ENCODE peak calls at places on chromosomes 1 and 21, in six cellular contexts. E, N, X, B, A and V are unnamed samples.

GRCh38 chr1:222279591-222279990 is 268.3 kb downstream of the HHIPL2 start:
- DNase-seq in E (no peak), B (no peak), A (no peak), N (no peak), X (no peak), V (no peak)

GRCh38 chr1:13754003-13754402 is 54.0 kb downstream of the PRDM2 start:
- DNase-seq in E (no peak), X (no peak), A (no peak), N (no peak), B (no peak), V (no peak)

GRCh38 chr1:83011270-83011669 is 987.7 kb downstream of the TTLL7 start:
- DNase-seq in A (no peak), X (no peak), B (no peak), E (no peak), N (no peak), V (peak)

GRCh38 chr21:41630249-41630648 is 122.3 kb upstream of the TMPRSS2 start:
- DNase-seq in A (no peak), B (no peak), N (no peak), X (peak), E (peak), V (peak)

GRCh38 chr1:7752512-7753417 is 18.3 kb upstream of the VAMP3 start:
- DNase-seq in E (peak), X (peak), B (peak), N (peak), A (peak), V (peak)

GRCh38 chr1:20317471-20317870 is 26.8 kb downstream of the VWA5B1 start:
- DNase-seq in E (no peak), B (no peak), X (no peak), A (no peak), N (no peak), V (no peak)

GRCh38 chr1:11559211-11559970 is 80.4 kb downstream of the DISP3 start:
- DNase-seq in N (no peak), E (no peak), A (no peak), B (no peak), X (no peak), V (no peak)

GRCh38 chr1:80056179-80056578 is 1049.6 kb upstream of the ADGRL4 start:
- DNase-seq in N (no peak), A (no peak), B (no peak), X (no peak), E (no peak), V (no peak)

GRCh38 chr1:42926235-42926869 is 32.3 kb downstream of the SLC2A1 start:
- DNase-seq in A (no peak), B (no peak), N (no peak), E (no peak), X (no peak), V (no peak)

GRCh38 chr1:222798111-222798510 is 16.7 kb upstream of the DISP1 start:
- DNase-seq in A (no peak), B (no peak), X (no peak), E (peak), N (no peak), V (no peak)

GRCh38 chr1:146032613-146033219 is 11.2 kb upstream of the HJV start:
- DNase-seq in E (peak), X (peak), B (no peak), A (no peak), N (no peak), V (no peak)

GRCh38 chr1:55568732-55569131 is 353.6 kb upstream of the USP24 start:
- DNase-seq in E (no peak), N (no peak), B (no peak), A (no peak), X (no peak), V (no peak)

GRCh38 chr1:201053155-201053860 is 29.8 kb upstream of the KIF21B start:
- DNase-seq in A (no peak), X (no peak), E (no peak), B (no peak), N (no peak), V (no peak)

GRCh38 chr1:156908541-156908940 is 11.9 kb upstream of the LRRC71 start:
- DNase-seq in N (no peak), X (no peak), B (no peak), A (no peak), E (no peak), V (no peak)

GRCh38 chr1:156904187-156904959 is 10.9 kb downstream of the PEAR1 start:
- DNase-seq in X (no peak), N (no peak), E (no peak), A (no peak), B (no peak), V (no peak)

GRCh38 chr1:156908955-156909354 is 11.5 kb upstream of the LRRC71 start:
- DNase-seq in A (no peak), N (no peak), E (no peak), B (no peak), X (no peak), V (no peak)

GRCh38 chr1:156905176-156905575 is 11.7 kb downstream of the PEAR1 start:
- DNase-seq in A (no peak), E (no peak), B (no peak), X (no peak), N (no peak), V (no peak)

DNA sequence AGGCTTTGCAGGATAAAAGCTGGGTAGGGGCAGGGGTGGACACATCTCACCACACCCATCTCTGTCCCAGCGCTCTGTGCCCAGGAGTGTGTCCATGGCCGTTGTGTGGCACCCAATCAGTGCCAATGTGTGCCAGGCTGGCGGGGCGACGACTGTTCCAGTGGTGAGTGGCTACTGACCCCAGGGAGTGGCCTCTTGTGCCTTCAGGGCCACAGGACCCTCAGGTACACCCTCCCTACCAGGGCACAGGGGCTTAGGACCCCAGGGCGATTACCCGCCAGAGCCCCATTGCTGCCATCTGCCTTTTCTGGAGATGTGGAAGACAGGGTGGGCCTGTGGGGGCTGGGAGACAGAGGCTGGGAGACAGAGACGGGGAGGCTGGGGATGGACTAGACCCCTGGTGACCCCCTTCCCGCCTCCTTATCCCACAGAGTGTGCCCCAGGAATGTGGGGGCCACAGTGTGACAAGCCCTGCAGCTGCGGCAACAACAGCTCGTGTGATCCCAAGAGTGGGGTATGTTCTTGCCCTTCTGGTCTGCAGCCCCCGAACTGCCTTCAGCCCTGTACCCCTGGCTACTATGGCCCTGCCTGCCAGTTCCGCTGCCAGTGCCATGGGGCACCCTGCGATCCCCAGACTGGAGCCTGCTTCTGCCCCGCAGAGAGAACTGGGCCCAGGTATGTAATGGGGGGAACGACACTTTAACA is 12.8 kb downstream of the PEAR1 start:
- DNase-seq in E (no peak), X (no peak), A (no peak), B (no peak), N (no peak), V (no peak)
- TF ChIP-seq POLR2A in E (no peak), X (no peak), A (no peak), B (no peak), N (no peak), V (no peak)

GRCh38 chr1:1230656-1231399 is 973 bp downstream of the SDF4 start:
- DNase-seq in N (no peak), A (no peak), E (peak), B (no peak), X (peak), V (no peak)
- TF ChIP-seq POLR2A in N (no peak), A (no peak), E (no peak), B (no peak), X (no peak), V (no peak)

GRCh38 chr1:149845416-149845815 is 54.0 kb upstream of the BOLA1 start:
- DNase-seq in X (no peak), E (no peak), A (no peak), N (no peak), B (no peak), V (no peak)

GRCh38 chr1:149844650-149845255 is 54.6 kb upstream of the BOLA1 start:
- DNase-seq in E (no peak), B (no peak), A (no peak), X (no peak), N (no peak), V (no peak)

GRCh38 chr1:149846042-149846441 is 53.3 kb upstream of the BOLA1 start:
- DNase-seq in N (no peak), B (no peak), E (no peak), X (no peak), A (no peak), V (no peak)

GRCh38 chr1:149844096-149844495 is 55.3 kb upstream of the BOLA1 start:
- DNase-seq in B (no peak), E (peak), A (no peak), N (no peak), X (no peak), V (peak)

GRCh38 chr1:149843302-149844041 is 55.9 kb upstream of the BOLA1 start:
- DNase-seq in X (no peak), N (no peak), B (no peak), E (no peak), A (no peak), V (peak)
- TF ChIP-seq POLR2A in X (peak), N (no peak), B (no peak), E (no peak), A (no peak), V (no peak)

GRCh38 chr1:28104866-28105467 is 16.6 kb upstream of the EYA3 start:
- DNase-seq in A (no peak), B (no peak), X (peak), N (peak), E (peak), V (no peak)
- TF ChIP-seq POLR2A in A (no peak), B (no peak), X (peak), N (no peak), E (no peak), V (no peak)

GRCh38 chr1:206507395-206508129 is at the start of gene RASSF5:
- DNase-seq in X (no peak), A (peak), B (peak), N (peak), E (peak), V (peak)
- TF ChIP-seq POLR2A in X (no peak), A (no peak), B (peak), N (no peak), E (peak), V (peak)

GRCh38 chr1:100642826-100643225 is 76.7 kb upstream of the VCAM1 start:
- DNase-seq in B (no peak), N (no peak), E (no peak), X (no peak), A (no peak), V (no peak)
- TF ChIP-seq POLR2A in B (no peak), N (no peak), E (no peak), X (no peak), A (no peak), V (no peak)